ENCODE peak calls at places on chromosomes 6 and 20, in four cellular contexts. U, M, B and R are unnamed samples.

GRCh38 chr6:72940265-72940664 is 285.0 kb downstream of the KHDC1L start:
- DNase-seq in U (no peak), M (no peak), B (no peak), R (no peak)

GRCh38 chr6:1613631-1614447 is 4.1 kb downstream of the FOXC1 start:
- DNase-seq in U (no peak), M (no peak), B (no peak), R (no peak)

GRCh38 chr6:44856495-44856878 is 469.0 kb downstream of the CDC5L start:
- DNase-seq in U (no peak), M (no peak), B (no peak), R (no peak)

GRCh38 chr6:9507136-9507895 is 907.6 kb downstream of the TFAP2A start:
- DNase-seq in U (peak), M (no peak), B (no peak), R (no peak)

GRCh38 chr20:47360207-47360488 is 3.6 kb upstream of the ZMYND8 start:
- DNase-seq in U (no peak), M (no peak), B (no peak), R (no peak)

GRCh38 chr6:111880181-111880944 is 7.1 kb upstream of the FYN start:
- DNase-seq in U (no peak), M (no peak), B (no peak), R (no peak)

GRCh38 chr20:47675190-47676142 is 109.8 kb downstream of the SULF2 start:
- DNase-seq in U (no peak), M (no peak), B (no peak), R (no peak)

GRCh38 chr20:36895036-36895435 is 19.1 kb downstream of the TLDC2 start:
- DNase-seq in U (no peak), M (no peak), B (no peak), R (no peak)

GRCh38 chr6:128848169-128848935 is 34.6 kb upstream of the LAMA2 start:
- DNase-seq in U (no peak), M (no peak), B (no peak), R (no peak)

GRCh38 chr6:168648240-168648639 is 207.3 kb downstream of the SMOC2 start:
- DNase-seq in U (no peak), M (no peak), B (no peak), R (no peak)

GRCh38 chr6:168647271-168647670 is 206.3 kb downstream of the SMOC2 start:
- DNase-seq in U (no peak), M (no peak), B (no peak), R (no peak)

GRCh38 chr6:168650686-168651085 is 209.7 kb downstream of the SMOC2 start:
- DNase-seq in U (no peak), M (no peak), B (no peak), R (no peak)

GRCh38 chr6:168649209-168649608 is 208.2 kb downstream of the SMOC2 start:
- DNase-seq in U (no peak), M (no peak), B (no peak), R (no peak)

GRCh38 chr6:168648730-168649129 is 207.7 kb downstream of the SMOC2 start:
- DNase-seq in U (no peak), M (no peak), B (no peak), R (no peak)
- TF ChIP-seq SPI1 in U (no peak), M (no peak), B (no peak), R (no peak)

GRCh38 chr20:59751075-59751711 is 146.9 kb downstream of the PHACTR3 start:
- DNase-seq in U (peak), M (peak), B (peak), R (peak)

GRCh38 chr20:59747671-59748515 is 143.6 kb downstream of the PHACTR3 start:
- DNase-seq in U (no peak), M (no peak), B (no peak), R (no peak)

GRCh38 chr20:59748555-59749292 is 144.4 kb downstream of the PHACTR3 start:
- DNase-seq in U (no peak), M (no peak), B (no peak), R (no peak)

GRCh38 chr20:59750209-59750840 is 146.0 kb downstream of the PHACTR3 start:
- DNase-seq in U (no peak), M (no peak), B (no peak), R (no peak)

GRCh38 chr20:59749293-59749680 is 144.9 kb downstream of the PHACTR3 start:
- DNase-seq in U (no peak), M (no peak), B (no peak), R (no peak)
- TF ChIP-seq SPI1 in U (no peak), M (no peak), B (no peak), R (no peak)

DNA sequence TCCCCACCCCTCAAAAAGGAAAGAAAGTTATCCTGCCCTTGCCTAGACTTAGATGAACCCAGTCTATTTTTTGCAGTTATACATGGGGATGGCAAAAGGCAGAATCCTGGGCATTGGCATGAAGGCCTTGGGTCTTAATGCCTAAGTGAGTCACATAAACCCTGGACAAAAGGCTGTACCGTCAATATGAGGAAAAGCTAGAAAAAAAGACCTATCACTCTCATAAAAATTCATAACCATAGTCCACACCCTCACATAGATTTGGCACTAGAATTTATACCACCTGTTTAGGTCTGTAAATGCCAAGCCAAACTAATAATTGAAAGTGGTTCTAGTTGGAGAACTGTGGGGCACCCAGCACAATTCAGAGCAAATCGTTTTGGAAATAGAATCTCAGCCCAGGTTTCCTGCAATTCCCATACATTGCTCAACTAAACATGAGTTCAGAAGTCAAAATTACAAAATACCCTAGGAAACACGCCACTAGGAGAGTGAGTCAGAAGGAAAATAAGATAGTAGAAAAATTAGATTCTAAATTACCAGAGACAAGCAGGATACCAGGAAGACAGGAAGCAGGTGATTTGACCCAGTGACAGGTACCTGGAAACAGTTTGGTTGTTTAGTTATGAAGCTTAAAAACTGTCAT is 70.4 kb upstream of the FUCA2 start:
- DNase-seq in U (no peak), M (no peak), B (no peak), R (no peak)
- TF ChIP-seq SPI1 in U (no peak), M (no peak), B (no peak), R (no peak)

GRCh38 chr20:58839474-58839874 is 11.2 kb downstream of the GNAS-AS1 start:
- DNase-seq in U (no peak), M (peak), B (peak), R (no peak)
- TF ChIP-seq SPI1 in U (no peak), M (no peak), B (no peak), R (no peak)